ENCODE peak calls at places on chromosome 10, in nine cellular contexts. T, B, A, L, M, E, S, W and H are unnamed samples.

GRCh38 chr10:124389613-124390361 is 28.9 kb downstream of the OAT start:
- DNase-seq in L (no peak), E (no peak), A (no peak), M (no peak), W (no peak), T (peak; percentile 47), S (no peak), B (no peak), H (no peak)

GRCh38 chr10:108052981-108053380 is 888.5 kb upstream of the SORCS1 start:
- DNase-seq in S (no peak), A (no peak), L (no peak), E (peak; percentile 31), T (no peak), B (no peak), W (no peak), M (peak; percentile 94), H (no peak)

GRCh38 chr10:17234541-17234940 is 6.5 kb downstream of the VIM start:
- DNase-seq in W (no peak), M (no peak), L (no peak), B (no peak), T (no peak), A (no peak), E (no peak), S (no peak), H (no peak)

GRCh38 chr10:124688889-124689670 is 55.1 kb downstream of the FAM53B start:
- DNase-seq in M (peak; percentile 81), L (no peak), E (no peak), B (no peak), W (peak; percentile 82), T (no peak), S (peak; percentile 53), A (no peak), H (peak; percentile 50)

GRCh38 chr10:100709655-100710054 is 35.7 kb upstream of the PAX2 start:
- DNase-seq in M (no peak), E (no peak), B (no peak), S (no peak), T (no peak), W (no peak), L (no peak), A (no peak), H (no peak)

GRCh38 chr10:44261296-44261695 is 123.6 kb downstream of the CXCL12 start:
- DNase-seq in W (no peak), T (no peak), M (no peak), E (peak; percentile 59), B (no peak), L (no peak), S (no peak), A (no peak), H (no peak)

GRCh38 chr10:61486251-61486650 is 33.1 kb upstream of the TMEM26 start:
- DNase-seq in B (no peak), T (no peak), S (no peak), L (no peak), E (no peak), W (no peak), M (no peak), A (no peak), H (no peak)

GRCh38 chr10:33817647-33818046 is 483.2 kb upstream of the NRP1 start:
- DNase-seq in L (no peak), E (no peak), A (no peak), B (no peak), S (no peak), M (no peak), T (no peak), W (no peak), H (no peak)

GRCh38 chr10:101843032-101843991 is at the start of gene KCNIP2:
- DNase-seq in L (no peak), T (no peak), M (no peak), S (no peak), B (no peak), W (no peak), A (no peak), E (no peak), H (no peak)

GRCh38 chr10:100713859-100714565 is 31.4 kb upstream of the PAX2 start:
- DNase-seq in M (no peak), W (no peak), T (no peak), B (no peak), L (no peak), E (no peak), S (no peak), A (no peak), H (no peak)

GRCh38 chr10:133235265-133235664 is 2.4 kb upstream of the VENTX start:
- DNase-seq in B (no peak), T (no peak), E (no peak), A (no peak), S (no peak), L (no peak), W (no peak), M (no peak), H (no peak)

GRCh38 chr10:44981172-44982113 is 2.8 kb upstream of the DEPP1 start:
- DNase-seq in L (no peak), A (no peak), T (peak; percentile 39), M (peak; percentile 90), E (peak; percentile 89), S (no peak), W (peak; percentile 59), B (peak; percentile 65), H (peak; percentile 72)

GRCh38 chr10:112397592-112397991 is 23.7 kb downstream of the ACSL5 start:
- DNase-seq in S (no peak), T (no peak), B (no peak), E (no peak), M (no peak), W (no peak), L (no peak), A (no peak), H (no peak)

GRCh38 chr10:69635428-69636272 is 5.6 kb downstream of the FAM241B start:
- DNase-seq in T (no peak), B (no peak), W (no peak), S (no peak), A (no peak), M (no peak), L (no peak), E (no peak), H (no peak)

GRCh38 chr10:122541541-122542002 is 19.0 kb upstream of the DMBT1 start:
- DNase-seq in T (no peak), W (no peak), M (peak; percentile 37), L (no peak), B (no peak), A (no peak), S (no peak), E (peak; percentile 5), H (no peak)

GRCh38 chr10:103105462-103105861 is 87.6 kb downstream of the NT5C2 start:
- DNase-seq in B (no peak), A (no peak), T (no peak), L (no peak), E (no peak), W (no peak), S (no peak), M (no peak), H (no peak)

GRCh38 chr10:6195376-6195775 is 7.4 kb upstream of the PFKFB3 start:
- DNase-seq in L (no peak), E (peak; percentile 25), S (no peak), T (no peak), B (no peak), A (no peak), M (no peak), W (no peak), H (no peak)

GRCh38 chr10:67306588-67307205 is 380.9 kb downstream of the LRRTM3 start:
- DNase-seq in A (no peak), T (no peak), S (no peak), B (no peak), M (peak; percentile 27), W (no peak), E (no peak), L (no peak), H (peak; percentile 3)
- TF ChIP-seq CTCF in A (peak; percentile 28), T (no peak), S (peak; percentile 5), B (peak; percentile 78), M (peak; percentile 49), W (peak; percentile 36), E (peak; percentile 10), L (no peak), H (peak; percentile 45)

DNA sequence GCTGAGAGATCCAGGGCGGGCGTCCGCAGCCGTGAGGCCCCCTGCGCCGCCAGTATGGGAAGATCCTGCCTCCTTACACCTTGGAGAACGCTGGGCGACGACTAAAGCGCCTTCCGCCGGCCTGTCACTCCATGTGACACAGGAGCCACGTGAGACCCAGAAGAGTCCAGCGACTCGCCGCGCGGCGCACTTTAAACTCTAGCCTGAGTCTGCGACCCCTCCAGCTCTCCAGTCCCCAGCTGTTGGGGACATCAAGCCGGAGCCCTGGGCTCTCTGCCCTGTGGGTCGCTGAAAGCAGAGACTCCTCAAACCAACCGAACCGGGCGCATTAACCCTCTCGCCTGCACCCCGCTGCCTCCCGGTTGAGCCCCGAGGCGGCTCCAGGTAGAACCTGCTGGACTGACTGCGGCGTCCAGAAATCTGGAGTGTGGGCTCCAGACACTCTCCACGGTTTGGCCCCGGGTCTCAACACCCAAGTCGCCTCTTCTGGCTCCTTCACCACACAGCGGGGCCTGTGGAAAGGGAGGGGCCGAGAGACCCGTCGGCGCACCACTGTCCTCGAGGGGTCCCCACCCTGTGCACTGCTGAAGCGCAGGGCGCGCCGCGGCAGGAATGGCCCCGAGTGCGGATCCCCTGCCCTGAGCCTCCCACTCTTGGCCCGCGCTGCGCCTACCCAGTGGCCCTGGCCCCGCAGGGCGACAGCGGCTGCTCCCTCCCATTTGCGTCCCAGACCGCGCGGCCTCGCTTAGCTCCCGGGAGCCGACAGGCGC is 1.8 kb upstream of the SFMBT2 start:
- DNase-seq in S (no peak), L (no peak), B (no peak), A (peak; percentile 44), E (no peak), M (no peak), T (no peak), W (peak; percentile 74), H (no peak)
- H3K4me3 ChIP-seq in S (peak overlapping the region; percentile 37), L (peak overlapping the region; percentile 96), B (no peak overlapping the region), A (peak overlapping the region; percentile 2), E (no peak overlapping the region), M (no peak overlapping the region), T (no peak overlapping the region), W (peak overlapping the region; percentile 67), H (no peak overlapping the region)

GRCh38 chr10:77877461-77878344 is 48.9 kb downstream of the DLG5 start:
- DNase-seq in B (no peak), M (peak; percentile 78), E (peak; percentile 43), W (peak; percentile 78), L (peak; percentile 28), T (peak; percentile 46), A (no peak), S (no peak), H (peak; percentile 79)
- TF ChIP-seq CTCF in B (no peak), M (peak; percentile 14), E (no peak), W (no peak), L (no peak), T (no peak), A (no peak), S (peak; percentile 44), H (no peak)

GRCh38 chr10:97023401-97024180 is 162.2 kb downstream of the SLIT1 start:
- DNase-seq in L (no peak), T (no peak), S (no peak), A (no peak), M (no peak), W (no peak), E (no peak), B (no peak), H (peak; percentile 6)
- H3K4me3 ChIP-seq in L (no peak overlapping the region), T (no peak overlapping the region), S (no peak overlapping the region), A (no peak overlapping the region), M (no peak overlapping the region), W (no peak overlapping the region), E (no peak overlapping the region), B (no peak overlapping the region), H (no peak overlapping the region)

GRCh38 chr10:127694580-127695193 is 42.3 kb upstream of the FOXI2 start:
- DNase-seq in A (peak; percentile 47), W (no peak), T (no peak), E (no peak), B (peak; percentile 15), M (peak; percentile 7), L (no peak), S (no peak), H (peak; percentile 6)
- TF ChIP-seq CTCF in A (peak; percentile 39), W (no peak), T (no peak), E (no peak), B (peak; percentile 38), M (peak; percentile 46), L (no peak), S (peak; percentile 33), H (peak; percentile 44)